ENCODE peak calls at places on chromosomes 2 and 18, in eight cellular contexts. J is mammary epithelial cell; U is CD8-positive, alpha-beta T cell; E is esophagus squamous epithelium; O is tibial nerve; K is pancreas; T is IMR-90; V is stomach. A is an unnamed sample. For H3K9me3, the result is how much of the 10 kb centered on the place peaks cover.

GRCh38 chr2:178761759-178762371 is 45.4 kb downstream of the TTN start:
- DNase-seq in J (peak), U (no peak), E (no peak), O (no peak), K (peak), T (peak), V (no peak), A (no peak)

GRCh38 chr2:200725620-200726019 is 86.1 kb upstream of the BZW1 start:
- DNase-seq in J (no peak), U (no peak), E (no peak), O (no peak), K (no peak), T (no peak), V (no peak), A (no peak)

GRCh38 chr2:112493858-112494648 is 12.1 kb downstream of the TTL start:
- DNase-seq in J (peak), U (no peak), E (no peak), O (no peak), K (no peak), T (peak), V (no peak), A (no peak)

GRCh38 chr2:37582911-37583310 is 88.5 kb downstream of the CDC42EP3 start:
- DNase-seq in J (no peak), U (peak), E (no peak), O (no peak), K (no peak), T (no peak), V (no peak), A (no peak)

GRCh38 chr2:55887906-55888625 is 35.5 kb downstream of the EFEMP1 start:
- DNase-seq in J (peak), U (no peak), E (no peak), O (no peak), K (no peak), T (peak), V (no peak), A (no peak)

GRCh38 chr2:88669371-88670214 is 21.9 kb upstream of the RPIA start:
- DNase-seq in J (peak), U (no peak), E (no peak), O (peak), K (peak), T (peak), V (peak), A (no peak)

GRCh38 chr18:48675912-48676311 is 137.1 kb downstream of the CTIF start:
- DNase-seq in J (no peak), U (no peak), E (no peak), O (no peak), K (no peak), T (no peak), V (no peak), A (no peak)

GRCh38 chr2:127437056-127437455 is 18.8 kb downstream of the PROC start:
- DNase-seq in J (no peak), U (no peak), E (no peak), O (no peak), K (no peak), T (no peak), V (no peak), A (no peak)

DNA sequence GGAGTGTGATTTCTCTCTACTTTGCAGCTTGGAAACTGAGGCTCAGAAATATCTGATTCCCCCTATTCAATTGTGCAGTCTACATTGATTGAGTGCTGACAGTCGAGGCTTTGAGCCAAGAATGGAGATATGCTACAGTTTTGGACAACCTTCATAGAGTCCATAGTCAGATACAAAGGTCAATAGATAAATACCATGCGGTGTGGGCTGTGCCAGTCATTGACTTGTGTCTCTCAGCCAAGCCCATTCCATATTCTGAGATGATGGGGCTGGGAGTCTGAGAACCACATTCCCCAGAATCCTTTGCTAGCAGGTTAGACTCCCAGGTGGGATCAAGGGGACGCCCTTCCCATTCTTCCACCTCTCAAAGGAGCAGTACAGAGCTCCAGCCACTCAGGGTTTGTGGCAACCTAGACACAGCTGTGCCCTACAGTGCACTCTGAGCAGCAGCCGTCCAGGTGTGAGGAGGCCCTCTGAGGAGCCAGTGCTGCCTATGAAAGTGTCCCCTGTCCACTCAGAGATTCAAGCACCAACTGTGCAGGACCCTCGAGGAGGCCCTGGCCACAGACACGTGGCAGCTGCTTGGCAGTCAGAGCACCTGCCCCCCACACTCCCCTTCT is 348.3 kb downstream of the CYRIA start:
- DNase-seq in J (no peak), U (no peak), E (no peak), O (no peak), K (no peak), T (no peak), V (no peak), A (no peak)
- H3K9me3 ChIP-seq in J (under half), U (under half), E (under half), O (under half), K (under half), T (half or more), V (under half), A (under half)

GRCh38 chr2:95061601-95062183 is 36.2 kb downstream of the MAL start:
- DNase-seq in J (no peak), U (peak), E (no peak), O (no peak), K (no peak), T (no peak), V (no peak), A (no peak)

GRCh38 chr2:95059656-95060370 is 34.3 kb downstream of the MAL start:
- DNase-seq in J (no peak), U (peak), E (no peak), O (no peak), K (no peak), T (no peak), V (peak), A (no peak)

GRCh38 chr2:95062247-95062646 is 36.7 kb downstream of the MAL start:
- DNase-seq in J (no peak), U (peak), E (no peak), O (no peak), K (no peak), T (no peak), V (no peak), A (no peak)

GRCh38 chr2:95060446-95061118 is 35.1 kb downstream of the MAL start:
- DNase-seq in J (no peak), U (peak), E (no peak), O (no peak), K (no peak), T (no peak), V (no peak), A (no peak)

DNA sequence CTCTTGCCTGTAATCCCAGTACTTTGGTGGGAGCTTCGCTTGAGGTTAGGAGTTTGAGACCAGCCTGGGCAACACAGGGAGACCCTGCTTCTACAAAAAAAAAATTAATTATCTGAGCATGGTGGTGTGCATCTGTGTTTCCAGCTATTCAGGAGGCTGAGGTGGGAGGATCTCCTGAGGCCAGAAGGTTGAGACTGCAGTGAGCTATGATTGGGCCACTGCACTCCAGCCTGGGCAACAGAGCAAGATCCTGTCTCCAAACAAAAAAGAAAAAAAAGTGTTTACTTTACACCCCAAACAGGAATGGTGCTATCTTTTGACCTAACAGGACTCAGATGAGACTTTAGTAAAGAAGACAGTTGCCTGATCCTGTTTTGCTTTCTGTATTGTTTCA is 35.6 kb downstream of the MAL start:
- DNase-seq in J (no peak), U (no peak), E (no peak), O (no peak), K (no peak), T (no peak), V (no peak), A (no peak)
- H3K9me3 ChIP-seq in J (under half), U (under half), E (under half), O (under half), K (under half), T (under half), V (under half), A (under half)

DNA sequence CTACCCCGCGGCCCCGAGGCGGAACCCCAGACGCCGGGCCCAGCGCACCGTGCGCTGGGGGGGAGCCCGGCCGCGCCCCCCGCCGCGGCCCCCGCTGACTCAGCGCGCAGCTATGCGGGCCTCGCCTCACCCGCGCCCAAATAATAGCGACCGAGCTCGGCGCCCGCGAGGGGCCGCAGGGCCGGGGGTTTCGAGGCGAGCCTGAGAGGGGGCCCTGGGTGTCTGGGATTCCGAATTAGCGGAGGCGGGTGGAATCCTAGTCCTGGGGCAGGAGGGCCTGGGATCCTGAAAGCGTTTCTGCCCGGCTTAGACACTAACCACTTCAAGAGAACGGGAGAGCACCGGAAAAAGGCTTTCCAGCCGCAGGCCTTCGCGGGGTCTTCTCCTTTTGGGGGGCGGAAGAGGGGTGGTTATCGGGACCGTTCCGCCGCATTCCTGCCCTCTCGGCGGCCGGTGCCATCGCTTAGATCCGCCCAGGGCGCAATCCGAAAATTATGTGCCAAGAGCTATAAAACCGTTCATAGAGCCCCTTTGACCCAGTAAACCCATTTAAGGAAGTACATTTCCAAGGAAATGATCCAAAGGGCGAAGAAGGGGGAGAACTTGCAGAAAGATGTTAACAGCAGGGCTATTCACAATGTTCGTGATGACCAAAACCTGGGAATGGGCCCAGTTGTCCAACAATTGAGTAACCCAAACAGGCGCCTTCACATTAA is 678 bp upstream of the ROCK2 start:
- DNase-seq in J (no peak), U (no peak), E (no peak), O (peak), K (peak), T (peak), V (peak), A (no peak)
- H3K9me3 ChIP-seq in J (under half), U (under half), E (under half), O (under half), K (under half), T (under half), V (under half), A (under half)

GRCh38 chr18:39232937-39233336 is 1667.3 kb upstream of the CELF4 start:
- DNase-seq in J (no peak), U (no peak), E (no peak), O (no peak), K (no peak), T (no peak), V (no peak), A (no peak)
- H3K9me3 ChIP-seq in J (under half), U (under half), E (under half), O (under half), K (under half), T (under half), V (under half), A (under half)

DNA sequence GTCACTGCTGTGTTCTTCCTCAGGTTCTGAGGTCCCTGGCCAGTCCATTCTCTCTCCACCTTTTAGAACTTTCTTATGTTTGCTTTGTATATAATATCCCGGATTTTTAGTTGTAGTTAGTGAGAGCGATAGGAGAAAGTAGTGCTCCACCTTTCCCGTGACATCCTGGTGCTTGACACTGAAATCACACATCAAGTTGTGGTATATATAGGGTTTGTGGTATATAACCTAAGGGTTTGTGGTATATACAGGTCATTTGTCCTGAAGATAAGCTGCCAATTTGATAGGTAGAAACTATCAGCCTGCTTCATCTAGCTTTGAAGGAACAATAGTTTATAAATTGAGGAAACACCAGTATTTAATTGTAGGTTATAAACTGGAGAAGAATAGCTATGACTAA is 13.1 kb downstream of the ZNF892 start:
- DNase-seq in J (no peak), U (no peak), E (no peak), O (no peak), K (no peak), T (no peak), V (no peak), A (no peak)
- H3K9me3 ChIP-seq in J (half or more), U (under half), E (half or more), O (half or more), K (under half), T (under half), V (half or more), A (under half)

DNA sequence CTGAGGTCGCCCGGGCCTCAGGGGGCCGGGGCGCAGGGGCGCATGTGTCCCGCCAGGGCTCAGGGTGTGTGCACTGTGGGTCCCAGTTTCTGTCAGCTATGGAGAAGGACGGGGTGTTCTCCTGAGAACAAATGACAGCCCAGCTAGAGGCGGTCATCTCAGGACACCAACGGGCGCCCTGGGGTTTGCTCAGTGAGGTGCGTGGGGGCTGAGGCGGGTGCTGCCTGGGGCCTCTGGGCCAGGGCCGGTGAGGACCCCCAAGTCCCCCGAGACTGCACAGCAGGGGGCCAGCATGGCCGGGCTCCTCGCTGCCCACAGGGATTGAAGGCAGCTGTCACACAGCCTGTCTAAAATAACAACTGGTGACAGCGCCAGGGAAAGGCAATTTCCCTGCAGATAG is 808.8 kb upstream of the SOX11 start:
- DNase-seq in J (no peak), U (no peak), E (no peak), O (no peak), K (no peak), T (no peak), V (no peak), A (no peak)
- H3K9me3 ChIP-seq in J (under half), U (under half), E (under half), O (under half), K (under half), T (under half), V (under half), A (under half)

A was measured in T-helper 17 cell.